ENCODE peak calls at places on chromosomes 1 and 21, in five cellular contexts. One of them, this sample, is unnamed.

GRCh38 chr1:227726924-227727599 is 8.0 kb downstream of the JMJD4 start:
- DNase-seq in RWPE2: no peak
- DNase-seq in H1: no peak
- DNase-seq in SW480: no peak
- DNase-seq in WERI-Rb-1: no peak
- DNase-seq in this sample: no peak

GRCh38 chr1:20994176-20994575 is 182.5 kb downstream of the EIF4G3 start:
- DNase-seq in RWPE2: no peak
- DNase-seq in WERI-Rb-1: no peak
- DNase-seq in SW480: no peak
- DNase-seq in H1: no peak
- DNase-seq in this sample: no peak

GRCh38 chr1:2192031-2192995 is 2.3 kb downstream of the FAAP20 start:
- DNase-seq in H1: no peak
- DNase-seq in RWPE2: no peak
- DNase-seq in SW480: no peak
- DNase-seq in WERI-Rb-1: no peak
- DNase-seq in this sample: no peak

GRCh38 chr1:92989253-92989652 is 28.0 kb upstream of the DIPK1A start:
- DNase-seq in SW480: no peak
- DNase-seq in RWPE2: no peak
- DNase-seq in H1: no peak
- DNase-seq in WERI-Rb-1: no peak
- DNase-seq in this sample: no peak

GRCh38 chr1:219710529-219711194 is 97.8 kb upstream of the ZC3H11B start:
- DNase-seq in WERI-Rb-1: no peak
- DNase-seq in SW480: peak
- DNase-seq in H1: no peak
- DNase-seq in RWPE2: no peak
- DNase-seq in this sample: peak

GRCh38 chr1:69055223-69055622 is 512.5 kb upstream of the LRRC7 start:
- DNase-seq in WERI-Rb-1: peak
- DNase-seq in RWPE2: no peak
- DNase-seq in H1: no peak
- DNase-seq in SW480: no peak
- DNase-seq in this sample: peak

GRCh38 chr1:145992502-145992936 is 3.9 kb downstream of the TXNIP start:
- DNase-seq in H1: no peak
- DNase-seq in WERI-Rb-1: no peak
- DNase-seq in SW480: no peak
- DNase-seq in RWPE2: no peak
- DNase-seq in this sample: no peak

GRCh38 chr1:67390041-67390887 is 39.9 kb downstream of the SERBP1 start:
- DNase-seq in SW480: peak
- DNase-seq in RWPE2: no peak
- DNase-seq in WERI-Rb-1: no peak
- DNase-seq in H1: no peak
- DNase-seq in this sample: no peak

GRCh38 chr21:34812510-34813265 is 143.9 kb downstream of the CLIC6 start:
- DNase-seq in WERI-Rb-1: no peak
- DNase-seq in SW480: no peak
- DNase-seq in H1: no peak
- DNase-seq in RWPE2: no peak
- DNase-seq in this sample: no peak

GRCh38 chr1:204453141-204453772 is 41.3 kb downstream of the PIK3C2B start:
- DNase-seq in SW480: no peak
- DNase-seq in H1: no peak
- DNase-seq in RWPE2: no peak
- DNase-seq in WERI-Rb-1: no peak
- DNase-seq in this sample: no peak

GRCh38 chr21:39738566-39738965 is 6.4 kb upstream of the IGSF5 start:
- DNase-seq in SW480: no peak
- DNase-seq in H1: no peak
- DNase-seq in WERI-Rb-1: no peak
- DNase-seq in RWPE2: no peak
- DNase-seq in this sample: no peak

GRCh38 chr1:229869225-229869624 is 197.8 kb upstream of the GALNT2 start:
- DNase-seq in H1: no peak
- DNase-seq in WERI-Rb-1: no peak
- DNase-seq in RWPE2: no peak
- DNase-seq in SW480: no peak
- DNase-seq in this sample: no peak

GRCh38 chr1:191438979-191439378 is 719.3 kb upstream of the RGS18 start:
- DNase-seq in WERI-Rb-1: no peak
- DNase-seq in RWPE2: no peak
- DNase-seq in H1: no peak
- DNase-seq in SW480: no peak
- DNase-seq in this sample: no peak

GRCh38 chr1:191025896-191026642 is 548.4 kb upstream of the BRINP3 start:
- DNase-seq in RWPE2: no peak
- DNase-seq in WERI-Rb-1: no peak
- DNase-seq in SW480: no peak
- DNase-seq in H1: no peak
- DNase-seq in this sample: no peak